ENCODE peak calls at places on chromosomes 3 and 15, in five cellular contexts. One of them, this sample, is unnamed.
A peak's percentile ranks its signal among the peaks of the same experiment; 100 is the strongest.

GRCh38 chr3:41574900-41575299 is 375.6 kb downstream of the CTNNB1 start:
- DNase-seq in ovary: no peak
- DNase-seq in AG10803: no peak
- DNase-seq in cardiac fibroblast: peak; percentile 24
- DNase-seq in GM12865: peak; percentile 25
- DNase-seq in this sample: no peak

GRCh38 chr3:40079845-40080240 is 229.7 kb upstream of the EIF1B start:
- DNase-seq in AG10803: no peak
- DNase-seq in GM12865: no peak
- DNase-seq in ovary: no peak
- DNase-seq in cardiac fibroblast: peak; percentile 51
- DNase-seq in this sample: no peak

GRCh38 chr3:102036015-102036414 is 186.7 kb downstream of the NFKBIZ start:
- DNase-seq in AG10803: no peak
- DNase-seq in GM12865: peak; percentile 60
- DNase-seq in ovary: no peak
- DNase-seq in cardiac fibroblast: no peak
- DNase-seq in this sample: no peak

GRCh38 chr3:102353148-102353547 is 81.7 kb upstream of the ZPLD1 start:
- DNase-seq in cardiac fibroblast: peak; percentile 61
- DNase-seq in ovary: no peak
- DNase-seq in AG10803: no peak
- DNase-seq in GM12865: no peak
- DNase-seq in this sample: no peak

GRCh38 chr3:42476225-42477160 is 25.9 kb upstream of the VIPR1 start:
- DNase-seq in GM12865: no peak
- DNase-seq in ovary: no peak
- DNase-seq in cardiac fibroblast: no peak
- DNase-seq in AG10803: no peak
- DNase-seq in this sample: no peak

GRCh38 chr3:170296703-170297102 is 60.8 kb upstream of the SKIL start:
- DNase-seq in cardiac fibroblast: no peak
- DNase-seq in ovary: no peak
- DNase-seq in GM12865: no peak
- DNase-seq in AG10803: no peak
- DNase-seq in this sample: no peak

GRCh38 chr3:13622356-13622755 is 73.4 kb downstream of the FBLN2 start:
- DNase-seq in GM12865: no peak
- DNase-seq in cardiac fibroblast: no peak
- DNase-seq in AG10803: no peak
- DNase-seq in ovary: no peak
- DNase-seq in this sample: no peak

GRCh38 chr3:111616417-111617105 is 21.4 kb upstream of the ZBED2 start:
- DNase-seq in cardiac fibroblast: peak; percentile 57
- DNase-seq in GM12865: peak; percentile 66
- DNase-seq in ovary: no peak
- DNase-seq in AG10803: peak; percentile 18
- DNase-seq in this sample: no peak

GRCh38 chr3:167166594-167167253 is 213.4 kb downstream of the ZBBX start:
- DNase-seq in ovary: no peak
- DNase-seq in AG10803: no peak
- DNase-seq in GM12865: no peak
- DNase-seq in cardiac fibroblast: no peak
- DNase-seq in this sample: no peak

GRCh38 chr3:69542265-69543079 is 156.6 kb upstream of the FRMD4B start:
- DNase-seq in ovary: peak; percentile 53
- DNase-seq in cardiac fibroblast: peak; percentile 18
- DNase-seq in AG10803: no peak
- DNase-seq in GM12865: no peak
- DNase-seq in this sample: no peak

GRCh38 chr15:73809728-73810501 is 56.8 kb upstream of the INSYN1 start:
- DNase-seq in AG10803: no peak
- DNase-seq in GM12865: no peak
- DNase-seq in cardiac fibroblast: no peak
- DNase-seq in ovary: no peak
- DNase-seq in this sample: no peak

GRCh38 chr15:91456921-91457320 is 356.9 kb downstream of the SV2B start:
- DNase-seq in GM12865: no peak
- DNase-seq in ovary: no peak
- DNase-seq in AG10803: no peak
- DNase-seq in cardiac fibroblast: peak; percentile 46
- DNase-seq in this sample: no peak

GRCh38 chr3:140276698-140277097 is 341.7 kb downstream of the CLSTN2 start:
- DNase-seq in cardiac fibroblast: peak; percentile 40
- DNase-seq in GM12865: peak; percentile 27
- DNase-seq in AG10803: peak; percentile 35
- DNase-seq in ovary: no peak
- DNase-seq in this sample: no peak

GRCh38 chr3:43995078-43995928 is 246.4 kb upstream of the TOPAZ1 start:
- DNase-seq in GM12865: peak; percentile 67
- DNase-seq in AG10803: peak; percentile 43
- DNase-seq in ovary: no peak
- DNase-seq in cardiac fibroblast: peak; percentile 55
- DNase-seq in this sample: no peak

GRCh38 chr3:98778383-98778782 is 15.2 kb downstream of the ST3GAL6 start:
- DNase-seq in AG10803: no peak
- DNase-seq in cardiac fibroblast: peak; percentile 76
- DNase-seq in GM12865: no peak
- DNase-seq in ovary: no peak
- DNase-seq in this sample: no peak

GRCh38 chr3:25155696-25156471 is 272.2 kb upstream of the RARB start:
- DNase-seq in GM12865: no peak
- DNase-seq in cardiac fibroblast: no peak
- DNase-seq in AG10803: peak; percentile 52
- DNase-seq in ovary: no peak
- DNase-seq in this sample: peak; percentile 17

GRCh38 chr3:40304352-40304751 is 5.2 kb upstream of the EIF1B start:
- DNase-seq in GM12865: peak; percentile 56
- DNase-seq in ovary: no peak
- DNase-seq in cardiac fibroblast: no peak
- DNase-seq in AG10803: no peak
- DNase-seq in this sample: no peak

GRCh38 chr3:130711885-130712284 is 34.7 kb downstream of the PIK3R4 start:
- DNase-seq in cardiac fibroblast: no peak
- DNase-seq in ovary: no peak
- DNase-seq in GM12865: no peak
- DNase-seq in AG10803: peak; percentile 18
- DNase-seq in this sample: peak; percentile 34

GRCh38 chr15:57485869-57486268 is 105.8 kb upstream of the MYZAP start:
- DNase-seq in AG10803: peak; percentile 79
- DNase-seq in ovary: no peak
- DNase-seq in GM12865: no peak
- DNase-seq in cardiac fibroblast: peak; percentile 92
- DNase-seq in this sample: no peak

GRCh38 chr3:182810574-182811268 is 17.4 kb downstream of the ATP11B start:
- DNase-seq in cardiac fibroblast: peak; percentile 63
- DNase-seq in ovary: no peak
- DNase-seq in AG10803: no peak
- DNase-seq in GM12865: no peak
- DNase-seq in this sample: no peak

GRCh38 chr3:32216172-32216783 is 22.2 kb upstream of the CMTM8 start:
- DNase-seq in cardiac fibroblast: no peak
- DNase-seq in AG10803: no peak
- DNase-seq in ovary: no peak
- DNase-seq in GM12865: no peak
- DNase-seq in this sample: no peak

GRCh38 chr3:159938712-159939111 is 49.9 kb upstream of the IL12A start:
- DNase-seq in ovary: no peak
- DNase-seq in AG10803: peak; percentile 23
- DNase-seq in cardiac fibroblast: peak; percentile 71
- DNase-seq in GM12865: no peak
- DNase-seq in this sample: no peak

GRCh38 chr3:53754325-53754724 is 91.9 kb downstream of the CHDH start:
- DNase-seq in GM12865: no peak
- DNase-seq in cardiac fibroblast: no peak
- DNase-seq in ovary: no peak
- DNase-seq in AG10803: no peak
- DNase-seq in this sample: no peak

GRCh38 chr3:30344288-30344687 is 262.1 kb upstream of the TGFBR2 start:
- DNase-seq in cardiac fibroblast: no peak
- DNase-seq in AG10803: no peak
- DNase-seq in ovary: no peak
- DNase-seq in GM12865: no peak
- DNase-seq in this sample: no peak

GRCh38 chr15:36612063-36612788 is 32.8 kb downstream of the CDIN1 start:
- DNase-seq in ovary: no peak
- DNase-seq in GM12865: no peak
- DNase-seq in cardiac fibroblast: peak; percentile 87
- DNase-seq in AG10803: peak; percentile 80
- DNase-seq in this sample: peak; percentile 76

GRCh38 chr15:93974804-93975481 is 256.4 kb upstream of the MCTP2 start:
- DNase-seq in ovary: no peak
- DNase-seq in cardiac fibroblast: peak; percentile 43
- DNase-seq in AG10803: peak; percentile 35
- DNase-seq in GM12865: no peak
- DNase-seq in this sample: no peak

GRCh38 chr3:136713961-136714514 is 38.1 kb downstream of the STAG1 start:
- DNase-seq in cardiac fibroblast: no peak
- DNase-seq in ovary: no peak
- DNase-seq in GM12865: no peak
- DNase-seq in AG10803: no peak
- DNase-seq in this sample: no peak

GRCh38 chr3:114764056-114764492 is 383.0 kb downstream of the ZBTB20 start:
- DNase-seq in AG10803: peak; percentile 26
- DNase-seq in ovary: no peak
- DNase-seq in GM12865: no peak
- DNase-seq in cardiac fibroblast: peak; percentile 28
- DNase-seq in this sample: no peak

GRCh38 chr3:62168356-62168755 is 205.0 kb downstream of the FEZF2 start:
- DNase-seq in ovary: no peak
- DNase-seq in AG10803: no peak
- DNase-seq in GM12865: no peak
- DNase-seq in cardiac fibroblast: no peak
- DNase-seq in this sample: no peak

GRCh38 chr3:141523615-141524375 is 37.0 kb downstream of the RASA2 start:
- DNase-seq in cardiac fibroblast: no peak
- DNase-seq in ovary: no peak
- DNase-seq in GM12865: no peak
- DNase-seq in AG10803: no peak
- DNase-seq in this sample: no peak

GRCh38 chr3:100947119-100947518 is 46.1 kb downstream of the ABI3BP start:
- DNase-seq in ovary: no peak
- DNase-seq in AG10803: no peak
- DNase-seq in GM12865: no peak
- DNase-seq in cardiac fibroblast: no peak
- DNase-seq in this sample: no peak

GRCh38 chr3:105965384-105965783 is 96.6 kb upstream of the CBLB start:
- DNase-seq in ovary: no peak
- DNase-seq in GM12865: no peak
- DNase-seq in AG10803: peak; percentile 80
- DNase-seq in cardiac fibroblast: peak; percentile 43
- DNase-seq in this sample: peak; percentile 84

DNA sequence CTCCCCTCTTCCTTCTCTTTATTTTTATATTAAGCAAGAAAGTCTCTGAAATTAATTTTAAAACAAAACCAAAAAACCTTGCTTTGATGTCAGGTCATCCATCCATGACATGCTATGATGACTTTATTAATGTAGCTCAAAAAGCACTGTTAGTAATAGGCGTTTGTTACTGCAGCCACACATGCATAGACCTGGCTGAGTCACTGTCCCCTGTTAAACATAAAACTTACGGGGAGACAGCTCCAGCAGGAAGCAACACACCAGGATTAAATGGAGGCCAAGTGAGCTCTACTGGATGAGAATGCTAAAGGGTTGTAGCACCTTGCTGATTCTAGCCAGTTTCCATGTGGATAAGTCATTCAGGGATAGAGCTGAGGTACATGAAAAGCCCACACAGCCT is 661.1 kb downstream of the MAGI1 start:
- DNase-seq in AG10803: no peak
- DNase-seq in cardiac fibroblast: no peak
- DNase-seq in GM12865: no peak
- DNase-seq in ovary: no peak
- DNase-seq in this sample: no peak
- TF ChIP-seq CTCF in AG10803: no peak
- TF ChIP-seq CTCF in cardiac fibroblast: no peak
- TF ChIP-seq CTCF in GM12865: no peak
- TF ChIP-seq CTCF in ovary: no peak
- TF ChIP-seq CTCF in this sample: no peak

GRCh38 chr3:71062920-71063767 is 520.4 kb downstream of the FOXP1 start:
- DNase-seq in GM12865: peak; percentile 52
- DNase-seq in ovary: no peak
- DNase-seq in cardiac fibroblast: peak; percentile 72
- DNase-seq in AG10803: peak; percentile 30
- DNase-seq in this sample: no peak
- H3K4me3 ChIP-seq in GM12865: no peak overlapping the region
- H3K4me3 ChIP-seq in ovary: peak overlapping the region; percentile 67
- H3K4me3 ChIP-seq in cardiac fibroblast: peak overlapping the region; percentile 66
- H3K4me3 ChIP-seq in AG10803: peak overlapping the region; percentile 76
- H3K4me3 ChIP-seq in this sample: peak overlapping the region; percentile 66

DNA sequence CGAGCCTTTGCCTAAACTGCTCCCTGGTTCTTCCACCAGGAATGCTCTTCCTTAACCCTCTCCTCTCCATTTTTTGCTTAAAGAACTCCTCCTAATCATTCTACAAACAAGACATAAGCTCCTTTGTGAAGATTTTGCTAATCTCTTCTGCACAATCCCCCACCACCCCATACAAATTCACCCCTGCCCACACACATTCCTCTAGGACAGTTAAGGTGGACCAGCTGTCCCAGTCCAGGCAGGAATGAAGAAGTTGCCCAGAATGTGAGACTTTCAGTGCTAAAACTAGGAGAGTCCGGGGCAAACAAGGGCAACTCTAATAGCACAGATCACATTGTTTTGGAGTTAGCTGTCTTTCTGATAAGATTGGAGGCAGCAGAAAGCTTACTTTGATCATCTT is 13.9 kb upstream of the FAM174B start:
- DNase-seq in AG10803: no peak
- DNase-seq in cardiac fibroblast: no peak
- DNase-seq in ovary: no peak
- DNase-seq in GM12865: no peak
- DNase-seq in this sample: no peak
- TF ChIP-seq CTCF in AG10803: no peak
- TF ChIP-seq CTCF in cardiac fibroblast: no peak
- TF ChIP-seq CTCF in ovary: no peak
- TF ChIP-seq CTCF in GM12865: no peak
- TF ChIP-seq CTCF in this sample: no peak

DNA sequence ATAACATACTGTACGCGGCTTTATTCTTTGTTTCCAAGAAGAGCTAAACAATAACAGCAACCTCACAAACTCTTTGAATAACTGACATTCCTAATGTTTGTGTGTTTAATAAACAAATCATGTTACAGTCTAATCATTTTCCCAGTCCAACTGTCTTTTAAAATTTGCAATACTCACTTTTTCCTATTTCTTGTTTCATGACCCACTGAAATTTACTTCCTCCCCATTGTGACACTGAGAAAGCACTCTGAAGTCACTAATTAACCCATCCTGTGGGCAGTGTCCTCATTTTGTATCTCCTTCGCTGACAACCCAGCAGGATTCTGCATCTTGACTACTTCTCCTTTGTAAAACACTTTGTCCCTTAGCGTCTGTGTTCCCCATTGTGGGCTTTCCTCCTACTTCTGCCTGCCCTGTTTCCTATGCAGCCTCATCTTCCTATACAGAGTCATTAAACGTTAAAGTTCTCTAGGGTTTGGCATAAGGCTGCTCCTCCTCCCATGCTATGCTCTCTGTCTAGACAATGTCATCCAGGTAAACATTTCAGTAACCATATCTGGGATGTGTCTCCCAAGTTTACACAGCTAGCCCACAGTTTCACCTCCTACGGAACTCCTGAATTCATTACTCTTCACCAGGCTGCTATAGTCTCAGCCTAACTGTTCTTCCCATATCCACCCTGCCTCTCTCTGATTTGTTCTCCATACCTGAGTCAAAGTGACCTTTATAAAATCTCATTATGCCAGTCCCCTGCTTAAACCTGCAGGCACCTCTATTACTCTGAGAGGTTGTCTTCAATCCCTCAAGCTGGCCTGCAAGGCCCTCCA is 148.9 kb downstream of the GREM1 start:
- DNase-seq in cardiac fibroblast: no peak
- DNase-seq in ovary: no peak
- DNase-seq in GM12865: no peak
- DNase-seq in AG10803: peak; percentile 63
- DNase-seq in this sample: no peak
- H3K4me3 ChIP-seq in cardiac fibroblast: no peak overlapping the region
- H3K4me3 ChIP-seq in ovary: no peak overlapping the region
- H3K4me3 ChIP-seq in GM12865: no peak overlapping the region
- H3K4me3 ChIP-seq in AG10803: no peak overlapping the region
- H3K4me3 ChIP-seq in this sample: no peak overlapping the region